ENCODE peak calls at places on chromosomes 5 and 9, in eight cellular contexts. H, M, K, G, O, C, P and X are unnamed samples.

GRCh38 chr5:152499816-152500575 is 94.9 kb upstream of the NMUR2 start:
- DNase-seq in H (no peak), M (no peak), K (no peak), G (no peak), O (no peak), C (no peak), P (no peak), X (no peak)

GRCh38 chr5:174401793-174402192 is 322.6 kb upstream of the MSX2 start:
- DNase-seq in H (no peak), M (no peak), K (no peak), G (no peak), O (no peak), C (no peak), P (no peak), X (no peak)

GRCh38 chr5:87780831-87781760 is 368.4 kb upstream of the CCNH start:
- DNase-seq in H (peak; percentile 89), M (peak; percentile 78), K (peak; percentile 77), G (peak; percentile 76), O (peak; percentile 47), C (peak; percentile 66), P (peak; percentile 79), X (peak; percentile 87)

GRCh38 chr5:18281947-18282557 is 647.8 kb downstream of the TAF11L14 start:
- DNase-seq in H (no peak), M (no peak), K (no peak), G (no peak), O (no peak), C (no peak), P (no peak), X (peak; percentile 3)

GRCh38 chr9:16236882-16237281 is 633.6 kb downstream of the BNC2 start:
- DNase-seq in H (no peak), M (no peak), K (no peak), G (no peak), O (no peak), C (no peak), P (no peak), X (peak; percentile 43)

GRCh38 chr9:113619156-113619861 is 155.8 kb downstream of the RGS3 start:
- DNase-seq in H (peak; percentile 76), M (peak; percentile 46), K (no peak), G (no peak), O (no peak), C (no peak), P (no peak), X (no peak)

GRCh38 chr5:5585751-5586341 is 163.4 kb downstream of the ICE1 start:
- DNase-seq in H (no peak), M (no peak), K (no peak), G (no peak), O (no peak), C (no peak), P (no peak), X (no peak)

GRCh38 chr9:129318121-129319075 is 140.3 kb upstream of the IER5L start:
- DNase-seq in H (peak; percentile 87), M (peak; percentile 53), K (no peak), G (no peak), O (no peak), C (no peak), P (peak; percentile 64), X (no peak)

GRCh38 chr5:143314664-143315063 is 88.8 kb downstream of the NR3C1 start:
- DNase-seq in H (no peak), M (no peak), K (no peak), G (no peak), O (no peak), C (no peak), P (no peak), X (peak; percentile 75)

GRCh38 chr9:8287501-8287900 is 487.9 kb upstream of the DMAC1 start:
- DNase-seq in H (no peak), M (no peak), K (no peak), G (no peak), O (no peak), C (no peak), P (no peak), X (peak; percentile 5)

GRCh38 chr5:119274767-119275130 is 81.1 kb upstream of the TNFAIP8 start:
- DNase-seq in H (no peak), M (no peak), K (no peak), G (no peak), O (no peak), C (no peak), P (no peak), X (peak; percentile 71)

GRCh38 chr9:69815313-69815712 is 5.3 kb upstream of the CFAP95 start:
- DNase-seq in H (no peak), M (no peak), K (no peak), G (no peak), O (no peak), C (no peak), P (no peak), X (no peak)

GRCh38 chr5:65030056-65030455 is 261.3 kb downstream of the CWC27 start:
- DNase-seq in H (no peak), M (no peak), K (no peak), G (no peak), O (no peak), C (no peak), P (no peak), X (no peak)

GRCh38 chr9:15272377-15272928 is 34.6 kb downstream of the TTC39B start:
- DNase-seq in H (no peak), M (no peak), K (no peak), G (no peak), O (no peak), C (no peak), P (no peak), X (no peak)

GRCh38 chr9:37182718-37183117 is 62.3 kb downstream of the ZCCHC7 start:
- DNase-seq in H (no peak), M (no peak), K (no peak), G (no peak), O (no peak), C (no peak), P (no peak), X (no peak)

GRCh38 chr5:39072915-39073758 is 1.1 kb downstream of the RICTOR start:
- DNase-seq in H (peak; percentile 90), M (peak; percentile 70), K (no peak), G (peak; percentile 18), O (peak; percentile 35), C (no peak), P (peak; percentile 58), X (peak; percentile 57)

GRCh38 chr5:138843789-138844461 is 31.2 kb downstream of the LRRTM2 start:
- DNase-seq in H (no peak), M (no peak), K (no peak), G (no peak), O (no peak), C (no peak), P (no peak), X (peak; percentile 33)

GRCh38 chr5:135156715-135157404 is 122.8 kb upstream of the PITX1 start:
- DNase-seq in H (peak; percentile 68), M (no peak), K (no peak), G (no peak), O (no peak), C (no peak), P (no peak), X (no peak)

GRCh38 chr9:36793277-36793676 is 220.6 kb downstream of the MELK start:
- DNase-seq in H (no peak), M (no peak), K (no peak), G (no peak), O (no peak), C (no peak), P (no peak), X (no peak)

GRCh38 chr5:151772029-151772867 is 494 bp downstream of the G3BP1 start:
- DNase-seq in H (peak; percentile 89), M (peak; percentile 71), K (no peak), G (peak; percentile 37), O (no peak), C (peak; percentile 35), P (peak; percentile 74), X (peak; percentile 50)

DNA sequence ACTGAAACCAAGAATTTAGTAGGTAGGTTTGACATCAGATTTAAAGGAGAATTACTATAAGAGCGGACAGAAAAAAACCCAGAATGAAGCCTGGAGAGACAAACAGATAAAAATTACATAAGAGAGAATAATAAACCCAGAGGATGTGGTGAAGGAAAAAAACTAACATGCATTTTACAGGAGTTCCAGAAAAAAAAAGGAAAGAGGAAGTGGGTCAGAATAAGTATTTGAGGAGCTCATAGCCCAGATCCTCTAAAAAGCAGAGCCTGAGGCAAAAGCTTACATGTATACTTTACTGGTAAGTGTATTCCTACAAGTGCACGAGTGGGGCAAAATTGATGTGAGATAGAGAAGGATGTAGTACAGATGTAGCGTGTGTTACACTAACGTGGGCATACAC is 43.1 kb upstream of the NAA35 start:
- DNase-seq in H (no peak), M (no peak), K (no peak), G (no peak), O (no peak), C (no peak), P (no peak), X (no peak)
- H3K4me3 ChIP-seq in H (no peak overlapping the region), M (no peak overlapping the region), K (no peak overlapping the region), G (no peak overlapping the region), O (no peak overlapping the region), C (no peak overlapping the region), P (no peak overlapping the region), X (no peak overlapping the region)

DNA sequence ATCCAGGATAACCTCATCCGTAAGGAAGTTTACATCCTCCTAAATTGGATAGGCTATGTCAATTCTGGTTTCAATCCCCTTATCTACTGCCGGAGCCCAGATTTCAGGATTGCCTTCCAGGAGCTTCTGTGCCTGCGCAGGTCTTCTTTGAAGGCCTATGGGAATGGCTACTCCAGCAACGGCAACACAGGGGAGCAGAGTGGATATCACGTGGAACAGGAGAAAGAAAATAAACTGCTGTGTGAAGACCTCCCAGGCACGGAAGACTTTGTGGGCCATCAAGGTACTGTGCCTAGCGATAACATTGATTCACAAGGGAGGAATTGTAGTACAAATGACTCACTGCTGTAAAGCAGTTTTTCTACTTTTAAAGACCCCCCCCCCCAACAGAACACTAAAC is 1.3 kb downstream of the ADRB2 start:
- DNase-seq in H (no peak), M (no peak), K (no peak), G (no peak), O (no peak), C (no peak), P (no peak), X (peak; percentile 25)
- H3K4me3 ChIP-seq in H (peak overlapping the region; percentile 46), M (peak overlapping the region; percentile 60), K (no peak overlapping the region), G (peak overlapping the region; percentile 62), O (no peak overlapping the region), C (peak overlapping the region; percentile 59), P (peak overlapping the region; percentile 37), X (no peak overlapping the region)

DNA sequence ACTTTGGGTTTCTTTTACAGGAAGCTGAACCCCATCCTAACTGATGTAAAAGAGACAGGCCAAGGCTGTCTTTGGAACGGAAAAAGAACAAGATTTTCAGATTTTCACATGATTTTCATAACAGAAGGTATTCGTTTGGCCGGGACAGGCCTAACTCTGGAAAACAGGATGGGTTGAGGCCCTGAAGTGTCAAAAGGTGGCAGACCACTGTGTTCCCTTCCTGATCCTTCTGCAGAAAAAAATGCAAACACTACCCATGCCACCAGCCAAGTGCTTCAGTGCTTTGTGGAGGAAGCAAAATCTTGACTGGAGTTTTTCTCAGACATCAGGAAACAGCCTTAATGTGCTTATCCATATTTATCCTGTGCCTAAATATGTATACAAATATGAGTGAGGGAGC is 113.4 kb upstream of the IL6ST start:
- DNase-seq in H (no peak), M (no peak), K (no peak), G (no peak), O (no peak), C (no peak), P (no peak), X (no peak)
- H3K4me3 ChIP-seq in H (no peak overlapping the region), M (no peak overlapping the region), K (no peak overlapping the region), G (no peak overlapping the region), O (no peak overlapping the region), C (no peak overlapping the region), P (no peak overlapping the region), X (no peak overlapping the region)

DNA sequence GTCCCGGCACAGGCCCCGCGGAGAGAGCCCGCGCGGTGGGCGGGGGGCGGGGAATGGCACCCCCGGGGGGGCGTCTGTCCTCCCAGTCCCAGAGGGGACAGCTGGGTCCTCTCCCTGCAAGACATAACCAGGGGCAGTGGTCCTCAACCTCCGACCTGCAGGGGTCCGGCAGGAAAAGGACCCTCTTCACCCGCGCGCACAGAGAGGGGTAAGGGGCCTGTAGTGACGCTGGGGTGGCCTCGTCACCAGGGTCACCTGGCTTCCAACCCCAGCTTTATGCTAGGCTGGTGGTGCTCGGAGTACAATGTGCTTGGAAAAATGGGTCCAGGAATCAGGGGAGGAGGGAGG is 34.2 kb downstream of the LHX2 start:
- DNase-seq in H (no peak), M (no peak), K (no peak), G (no peak), O (no peak), C (no peak), P (no peak), X (no peak)
- H3K4me3 ChIP-seq in H (no peak overlapping the region), M (peak overlapping the region; percentile 34), K (peak overlapping the region; percentile 43), G (peak overlapping the region; percentile 52), O (no peak overlapping the region), C (peak overlapping the region; percentile 35), P (peak overlapping the region; percentile 33), X (no peak overlapping the region)